ENCODE peak calls at places on chromosomes 12 and 14, in four cellular contexts. L, H, O and S are unnamed samples.

GRCh38 chr12:39441189-39441962 is 1.5 kb downstream of the KIF21A start:
- DNase-seq in L (no peak), H (no peak), O (no peak), S (no peak)

GRCh38 chr14:28412076-28412475 is 354.5 kb upstream of the FOXG1 start:
- DNase-seq in L (no peak), H (no peak), O (no peak), S (no peak)

GRCh38 chr12:11861864-11862600 is 208.7 kb upstream of the BCL2L14 start:
- DNase-seq in L (no peak), H (no peak), O (no peak), S (no peak)

GRCh38 chr12:56718636-56719035 is 6.5 kb downstream of the NACA start:
- DNase-seq in L (no peak), H (peak), O (no peak), S (no peak)

GRCh38 chr14:95527392-95528002 is 7.4 kb upstream of the GLRX5 start:
- DNase-seq in L (peak), H (no peak), O (no peak), S (peak)

GRCh38 chr14:80152763-80153162 is 58.5 kb downstream of the DIO2 start:
- DNase-seq in L (no peak), H (no peak), O (no peak), S (no peak)

GRCh38 chr12:127297327-127297726 is 969.6 kb upstream of the TMEM132C start:
- DNase-seq in L (no peak), H (no peak), O (no peak), S (no peak)

GRCh38 chr12:75969768-75970167 is 61.8 kb downstream of the PHLDA1 start:
- DNase-seq in L (no peak), H (no peak), O (no peak), S (no peak)

GRCh38 chr12:75705749-75706719 is 194.6 kb upstream of the KRR1 start:
- DNase-seq in L (peak), H (peak), O (no peak), S (no peak)

GRCh38 chr14:105999361-106000028 is 473.1 kb downstream of the TMEM121 start:
- DNase-seq in L (peak), H (peak), O (no peak), S (peak)

GRCh38 chr12:62351326-62351725 is 91.1 kb downstream of the USP15 start:
- DNase-seq in L (no peak), H (no peak), O (no peak), S (no peak)

GRCh38 chr12:96208801-96209534 is 14.8 kb downstream of the ELK3 start:
- DNase-seq in L (no peak), H (no peak), O (no peak), S (no peak)

DNA sequence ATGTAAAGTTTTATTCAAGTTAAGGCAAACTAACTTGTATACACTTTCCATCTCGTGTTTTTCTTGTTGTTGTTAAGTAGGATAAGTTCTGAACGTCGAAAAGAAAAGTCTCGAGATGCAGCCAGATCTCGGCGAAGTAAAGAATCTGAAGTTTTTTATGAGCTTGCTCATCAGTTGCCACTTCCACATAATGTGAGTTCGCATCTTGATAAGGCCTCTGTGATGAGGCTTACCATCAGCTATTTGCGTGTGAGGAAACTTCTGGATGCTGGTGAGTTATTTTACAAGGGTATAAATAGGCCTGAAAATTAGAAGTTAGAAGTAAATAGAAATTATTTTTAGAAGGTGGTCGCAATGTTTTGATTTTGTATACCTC is 25.0 kb downstream of the HIF1A start:
- DNase-seq in L (no peak), H (no peak), O (no peak), S (no peak)
- TF ChIP-seq CHD4 in L (no peak), H (no peak), O (no peak), S (no peak)

GRCh38 chr12:15220451-15220850 is 766 bp downstream of the RERG start:
- DNase-seq in L (no peak), H (no peak), O (no peak), S (no peak)
- TF ChIP-seq CHD4 in L (no peak), H (no peak), O (no peak), S (no peak)

DNA sequence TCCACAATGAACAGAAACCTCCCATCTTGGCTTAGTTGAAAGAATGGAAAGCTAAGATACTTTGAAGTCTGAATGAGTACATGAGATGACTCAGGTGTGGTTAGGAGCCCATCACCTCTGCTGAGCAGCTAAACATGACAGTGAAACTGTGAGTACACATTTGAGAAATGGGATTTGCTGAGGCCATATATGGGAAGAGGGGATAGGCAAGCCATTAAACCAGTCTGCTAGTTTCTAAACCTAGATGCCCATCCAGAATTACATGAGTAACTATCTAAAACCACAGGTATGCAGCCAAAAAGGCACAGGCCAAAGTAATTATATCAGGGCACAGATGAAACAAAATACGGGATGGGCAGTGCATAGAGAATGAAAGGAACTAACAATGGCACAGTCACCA is 41.2 kb downstream of the NKX2-1 start:
- DNase-seq in L (no peak), H (no peak), O (no peak), S (no peak)
- TF ChIP-seq CHD4 in L (no peak), H (no peak), O (no peak), S (no peak)

GRCh38 chr14:94486883-94487282 is 10.9 kb upstream of the SERPINA9 start:
- DNase-seq in L (no peak), H (no peak), O (no peak), S (no peak)
- TF ChIP-seq CHD4 in L (no peak), H (no peak), O (no peak), S (no peak)

GRCh38 chr14:76909266-76909665 is 83.1 kb downstream of the LRRC74A start:
- DNase-seq in L (peak), H (no peak), O (no peak), S (no peak)

GRCh38 chr14:76911473-76911872 is 85.3 kb downstream of the LRRC74A start:
- DNase-seq in L (no peak), H (no peak), O (no peak), S (no peak)

GRCh38 chr14:76910371-76910890 is 84.2 kb downstream of the LRRC74A start:
- DNase-seq in L (no peak), H (no peak), O (no peak), S (no peak)

GRCh38 chr14:76904740-76905569 is 78.7 kb downstream of the LRRC74A start:
- DNase-seq in L (peak), H (no peak), O (peak), S (peak)

GRCh38 chr14:76908834-76909233 is 82.6 kb downstream of the LRRC74A start:
- DNase-seq in L (peak), H (no peak), O (peak), S (no peak)
- TF ChIP-seq CHD4 in L (no peak), H (no peak), O (no peak), S (no peak)

DNA sequence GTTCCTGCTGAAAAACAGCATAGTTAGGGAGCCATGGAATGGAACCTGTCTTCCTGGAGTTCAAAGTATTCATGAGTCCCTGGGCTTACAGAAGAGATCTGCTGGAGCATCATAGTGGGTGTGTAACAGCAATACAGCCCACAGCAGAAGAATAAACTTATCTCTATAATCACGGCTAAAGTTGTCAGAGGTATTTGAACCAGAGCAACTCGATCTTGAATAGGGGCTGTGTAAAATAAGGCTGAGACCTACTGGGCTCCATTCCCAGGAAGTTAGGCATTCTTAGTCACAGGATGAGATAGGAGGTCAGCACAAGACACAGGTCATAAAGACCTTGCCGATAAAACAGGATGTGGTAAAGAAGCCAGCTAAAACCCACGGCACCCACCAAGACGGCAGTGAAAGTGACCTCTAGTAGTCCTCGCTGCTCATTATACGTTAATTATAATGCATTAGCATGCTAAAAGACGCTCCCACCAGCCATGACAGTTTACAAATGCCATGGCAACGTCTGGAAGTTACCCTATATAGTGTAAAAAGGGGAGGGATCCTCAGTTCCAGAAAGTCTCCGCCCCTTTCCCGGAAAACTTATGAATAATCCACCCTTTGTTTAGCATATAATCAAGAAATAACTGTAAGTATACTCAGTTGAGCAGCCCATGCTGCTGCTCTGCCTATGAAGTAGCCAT is 223.4 kb downstream of the PCNX1 start:
- DNase-seq in L (no peak), H (no peak), O (peak), S (no peak)
- TF ChIP-seq CHD4 in L (no peak), H (no peak), O (no peak), S (no peak)